ENCODE peak calls at places on chromosomes 5 and 9, in four cellular contexts. C, D, R and L are unnamed samples.

GRCh38 chr9:35574578-35575104 is 30.4 kb upstream of the TESK1 start:
- DNase-seq in C (no peak), D (no peak), R (no peak), L (no peak)

GRCh38 chr5:177495243-177496060 is 2.0 kb downstream of the PDLIM7 start:
- DNase-seq in C (no peak), D (peak), R (peak), L (peak)

GRCh38 chr9:95265960-95266359 is 51.5 kb downstream of the FANCC start:
- DNase-seq in C (no peak), D (no peak), R (no peak), L (no peak)

GRCh38 chr9:74848150-74848525 is 39.6 kb downstream of the TRPM6 start:
- DNase-seq in C (no peak), D (no peak), R (no peak), L (no peak)

GRCh38 chr9:126157826-126158431 is 168.7 kb upstream of the MVB12B start:
- DNase-seq in C (no peak), D (no peak), R (no peak), L (no peak)

GRCh38 chr5:17114715-17115599 is 102.5 kb upstream of the BASP1 start:
- DNase-seq in C (no peak), D (no peak), R (no peak), L (no peak)

GRCh38 chr5:109693535-109694152 is 3.9 kb downstream of the MAN2A1 start:
- DNase-seq in C (no peak), D (no peak), R (peak), L (no peak)

GRCh38 chr9:36717276-36717675 is 144.6 kb downstream of the MELK start:
- DNase-seq in C (no peak), D (no peak), R (peak), L (no peak)

GRCh38 chr9:33202552-33203300 is 35.6 kb upstream of the B4GALT1 start:
- DNase-seq in C (no peak), D (peak), R (peak), L (peak)

GRCh38 chr9:136022731-136023400 is 61.7 kb upstream of the UBAC1 start:
- DNase-seq in C (no peak), D (no peak), R (no peak), L (no peak)

GRCh38 chr5:135398160-135398854 is 724 bp downstream of the MACROH2A1 start:
- DNase-seq in C (no peak), D (peak), R (peak), L (no peak)

GRCh38 chr5:1987471-1987870 is 104.7 kb upstream of the IRX4 start:
- DNase-seq in C (no peak), D (no peak), R (no peak), L (no peak)

GRCh38 chr5:172886974-172887491 is 53.0 kb downstream of the ERGIC1 start:
- DNase-seq in C (no peak), D (peak), R (peak), L (no peak)